ENCODE peak calls at places on chromosomes 2 and 18, in six cellular contexts. One of them, this sample, is unnamed.

GRCh38 chr18:3814840-3815239 is 364.9 kb downstream of the TGIF1 start:
- DNase-seq in cerebellar cortex: no peak
- DNase-seq in transverse colon: no peak
- DNase-seq in activated CD4-positive, CD25-positive, alpha-beta regulatory T cell: no peak
- DNase-seq in NCI-H748 treated with DMSO at 0.1 percent for 48 hours: no peak
- DNase-seq in CD4-positive, alpha-beta T cell: no peak
- DNase-seq in this sample: no peak

GRCh38 chr2:207765541-207765940 is 4.2 kb downstream of the FZD5 start:
- DNase-seq in activated CD4-positive, CD25-positive, alpha-beta regulatory T cell: no peak
- DNase-seq in transverse colon: peak; percentile 72
- DNase-seq in cerebellar cortex: no peak
- DNase-seq in CD4-positive, alpha-beta T cell: no peak
- DNase-seq in NCI-H748 treated with DMSO at 0.1 percent for 48 hours: peak; percentile 45
- DNase-seq in this sample: no peak

GRCh38 chr2:236657801-236658200 is 88.2 kb downstream of the ACKR3 start:
- DNase-seq in CD4-positive, alpha-beta T cell: no peak
- DNase-seq in activated CD4-positive, CD25-positive, alpha-beta regulatory T cell: no peak
- DNase-seq in cerebellar cortex: no peak
- DNase-seq in NCI-H748 treated with DMSO at 0.1 percent for 48 hours: no peak
- DNase-seq in transverse colon: no peak
- DNase-seq in this sample: no peak

GRCh38 chr2:166671831-166672230 is 177.8 kb upstream of the SCN7A start:
- DNase-seq in CD4-positive, alpha-beta T cell: no peak
- DNase-seq in activated CD4-positive, CD25-positive, alpha-beta regulatory T cell: no peak
- DNase-seq in cerebellar cortex: no peak
- DNase-seq in NCI-H748 treated with DMSO at 0.1 percent for 48 hours: no peak
- DNase-seq in transverse colon: no peak
- DNase-seq in this sample: no peak

GRCh38 chr18:7871560-7872456 is 304.7 kb downstream of the PTPRM start:
- DNase-seq in NCI-H748 treated with DMSO at 0.1 percent for 48 hours: no peak
- DNase-seq in cerebellar cortex: no peak
- DNase-seq in activated CD4-positive, CD25-positive, alpha-beta regulatory T cell: no peak
- DNase-seq in transverse colon: no peak
- DNase-seq in CD4-positive, alpha-beta T cell: no peak
- DNase-seq in this sample: no peak

GRCh38 chr2:16553222-16553621 is 112.4 kb downstream of the CYRIA start:
- DNase-seq in transverse colon: peak; percentile 12
- DNase-seq in CD4-positive, alpha-beta T cell: no peak
- DNase-seq in cerebellar cortex: peak; percentile 51
- DNase-seq in activated CD4-positive, CD25-positive, alpha-beta regulatory T cell: no peak
- DNase-seq in NCI-H748 treated with DMSO at 0.1 percent for 48 hours: peak; percentile 2
- DNase-seq in this sample: peak; percentile 4

GRCh38 chr2:135043345-135043744 is 3.9 kb downstream of the MAP3K19 start:
- DNase-seq in transverse colon: no peak
- DNase-seq in activated CD4-positive, CD25-positive, alpha-beta regulatory T cell: no peak
- DNase-seq in cerebellar cortex: no peak
- DNase-seq in NCI-H748 treated with DMSO at 0.1 percent for 48 hours: no peak
- DNase-seq in CD4-positive, alpha-beta T cell: no peak
- DNase-seq in this sample: no peak

GRCh38 chr2:8408560-8409460 is 273.0 kb upstream of the ID2 start:
- DNase-seq in CD4-positive, alpha-beta T cell: peak; percentile 21
- DNase-seq in cerebellar cortex: no peak
- DNase-seq in NCI-H748 treated with DMSO at 0.1 percent for 48 hours: no peak
- DNase-seq in transverse colon: no peak
- DNase-seq in activated CD4-positive, CD25-positive, alpha-beta regulatory T cell: no peak
- DNase-seq in this sample: peak; percentile 25

GRCh38 chr2:175074478-175074877 is 69.3 kb upstream of the CHN1 start:
- DNase-seq in transverse colon: no peak
- DNase-seq in NCI-H748 treated with DMSO at 0.1 percent for 48 hours: no peak
- DNase-seq in activated CD4-positive, CD25-positive, alpha-beta regulatory T cell: no peak
- DNase-seq in CD4-positive, alpha-beta T cell: no peak
- DNase-seq in cerebellar cortex: no peak
- DNase-seq in this sample: no peak

GRCh38 chr2:156434461-156435291 is 1.5 kb upstream of the GPD2 start:
- DNase-seq in activated CD4-positive, CD25-positive, alpha-beta regulatory T cell: no peak
- DNase-seq in NCI-H748 treated with DMSO at 0.1 percent for 48 hours: no peak
- DNase-seq in transverse colon: no peak
- DNase-seq in cerebellar cortex: peak; percentile 8
- DNase-seq in CD4-positive, alpha-beta T cell: peak; percentile 2
- DNase-seq in this sample: no peak

GRCh38 chr18:48997985-48998831 is 47.4 kb upstream of the SMAD7 start:
- DNase-seq in cerebellar cortex: peak; percentile 78
- DNase-seq in transverse colon: no peak
- DNase-seq in activated CD4-positive, CD25-positive, alpha-beta regulatory T cell: no peak
- DNase-seq in NCI-H748 treated with DMSO at 0.1 percent for 48 hours: no peak
- DNase-seq in CD4-positive, alpha-beta T cell: no peak
- DNase-seq in this sample: no peak

This sample was measured in T-cell.